ENCODE peak calls at places on chromosomes 13 and 19, in ten cellular contexts. E is head of caudate nucleus; W is transverse colon; I is AG04449; K is brain pericyte; G is A172; V is OCI-LY7; U is retinal pigment epithelial cell; A is NCI-H2081; B is activated naive CD4-positive, alpha-beta T cell treated with Interleukin-2 at 50 U/mL for 16 hours. S is an unnamed sample.

GRCh38 chr13:96792736-96793444 is 201.4 kb downstream of the OXGR1 start:
- DNase-seq in E (no peak), W (no peak), I (no peak), K (no peak), G (no peak), V (no peak), U (no peak), A (no peak), B (no peak), S (no peak)

GRCh38 chr13:33290421-33290965 is 4.9 kb upstream of the STARD13 start:
- DNase-seq in E (no peak), W (no peak), I (no peak), K (no peak), G (no peak), V (no peak), U (no peak), A (no peak), B (no peak), S (no peak)

GRCh38 chr19:8005534-8006256 is at the start of gene ELAVL1:
- DNase-seq in E (peak), W (peak), I (peak), K (peak), G (peak), V (peak), U (peak), A (peak), B (peak), S (peak)

GRCh38 chr13:97757807-97758206 is 195.7 kb upstream of the IPO5 start:
- DNase-seq in E (no peak), W (no peak), I (no peak), K (no peak), G (no peak), V (no peak), U (no peak), A (no peak), B (no peak), S (no peak)

GRCh38 chr13:109569938-109570711 is 216.3 kb downstream of the IRS2 start:
- DNase-seq in E (no peak), W (no peak), I (no peak), K (no peak), G (no peak), V (no peak), U (no peak), A (no peak), B (peak), S (no peak)

GRCh38 chr19:54160182-54160811 is 776 bp upstream of the LENG1 start:
- DNase-seq in E (no peak), W (no peak), I (no peak), K (no peak), G (no peak), V (no peak), U (no peak), A (no peak), B (no peak), S (no peak)

GRCh38 chr19:16133818-16134217 is 9.7 kb upstream of the HSH2D start:
- DNase-seq in E (no peak), W (no peak), I (no peak), K (no peak), G (no peak), V (no peak), U (no peak), A (no peak), B (no peak), S (no peak)

GRCh38 chr13:49443327-49443688 is 556 bp downstream of the CAB39L start:
- DNase-seq in E (no peak), W (no peak), I (no peak), K (peak), G (no peak), V (peak), U (no peak), A (peak), B (no peak), S (no peak)

GRCh38 chr19:10228925-10229324 is 2.2 kb downstream of the S1PR2 start:
- DNase-seq in E (no peak), W (no peak), I (no peak), K (no peak), G (no peak), V (peak), U (no peak), A (peak), B (peak), S (peak)

GRCh38 chr13:50257646-50258045 is 242.4 kb downstream of the KCNRG start:
- DNase-seq in E (no peak), W (no peak), I (no peak), K (no peak), G (no peak), V (no peak), U (no peak), A (no peak), B (peak), S (no peak)

GRCh38 chr19:9848060-9848459 is 12.9 kb downstream of the PIN1 start:
- DNase-seq in E (no peak), W (no peak), I (no peak), K (no peak), G (no peak), V (peak), U (no peak), A (no peak), B (peak), S (no peak)

GRCh38 chr13:71629167-71629566 is 237.8 kb downstream of the DACH1 start:
- DNase-seq in E (no peak), W (no peak), I (no peak), K (no peak), G (no peak), V (no peak), U (no peak), A (no peak), B (no peak), S (no peak)

GRCh38 chr13:67630640-67631039 is 400.5 kb upstream of the PCDH9 start:
- DNase-seq in E (no peak), W (no peak), I (no peak), K (no peak), G (no peak), V (no peak), U (no peak), A (peak), B (no peak), S (no peak)

GRCh38 chr13:70518081-70518480 is 409.8 kb upstream of the KLHL1 start:
- DNase-seq in E (no peak), W (no peak), I (no peak), K (no peak), G (no peak), V (no peak), U (no peak), A (no peak), B (no peak), S (no peak)

GRCh38 chr19:53537126-53537522 is 821 bp upstream of the ZNF331 start:
- DNase-seq in E (no peak), W (no peak), I (no peak), K (no peak), G (no peak), V (no peak), U (no peak), A (no peak), B (no peak), S (no peak)

GRCh38 chr19:6064016-6064702 is 46.1 kb downstream of the RFX2 start:
- DNase-seq in E (no peak), W (peak), I (no peak), K (no peak), G (peak), V (no peak), U (no peak), A (no peak), B (no peak), S (no peak)

GRCh38 chr13:27678306-27679040 is 56.8 kb downstream of the POLR1D start:
- DNase-seq in E (no peak), W (no peak), I (no peak), K (no peak), G (no peak), V (no peak), U (no peak), A (no peak), B (no peak), S (no peak)

GRCh38 chr19:38993271-38993670 is 17.7 kb upstream of the FBXO17 start:
- DNase-seq in E (no peak), W (no peak), I (peak), K (no peak), G (peak), V (no peak), U (peak), A (no peak), B (no peak), S (no peak)

GRCh38 chr13:30341815-30342570 is 34.6 kb upstream of the KATNAL1 start:
- DNase-seq in E (peak), W (peak), I (peak), K (peak), G (peak), V (no peak), U (peak), A (no peak), B (no peak), S (no peak)

GRCh38 chr19:33386361-33386858 is 12.9 kb downstream of the CEBPG start:
- DNase-seq in E (no peak), W (no peak), I (no peak), K (no peak), G (no peak), V (no peak), U (no peak), A (no peak), B (no peak), S (no peak)

GRCh38 chr19:40907968-40908735 is 26.1 kb upstream of the CYP2A7 start:
- DNase-seq in E (no peak), W (no peak), I (no peak), K (no peak), G (no peak), V (no peak), U (no peak), A (no peak), B (peak), S (no peak)

S was measured in Karpas-422.